ENCODE peak calls at places on chromosomes 11 and 22, in seven cellular contexts. N is GM12878, U is DND-41, V is mesenchymal stem cell, R is Peyer's patch, X is upper lobe of right lung, E is suprapubic skin. Q is an unnamed sample.
A peak's percentile ranks its signal among the peaks of the same experiment; 100 is the strongest.

GRCh38 chr11:120284272-120284671 is 40.8 kb upstream of the TLCD5 start:
- DNase-seq in N (no peak), U (no peak), V (no peak), R (no peak), X (peak; percentile 72), E (no peak), Q (no peak)

GRCh38 chr11:44978961-44979331 is 28.3 kb upstream of the TP53I11 start:
- DNase-seq in N (no peak), U (no peak), V (no peak), R (no peak), X (no peak), E (no peak), Q (no peak)

GRCh38 chr11:106076421-106076922 is 675 bp downstream of the KBTBD3 start:
- DNase-seq in N (no peak), U (no peak), V (no peak), R (no peak), X (no peak), E (no peak), Q (peak; percentile 1)

GRCh38 chr11:111429066-111429506 is 50.0 kb upstream of the POU2AF1 start:
- DNase-seq in N (no peak), U (peak; percentile 62), V (peak; percentile 34), R (peak; percentile 65), X (no peak), E (peak; percentile 87), Q (no peak)

GRCh38 chr11:76208829-76209670 is 2.7 kb upstream of the WNT11 start:
- DNase-seq in N (no peak), U (peak; percentile 21), V (peak; percentile 54), R (peak; percentile 71), X (peak; percentile 90), E (peak; percentile 93), Q (peak; percentile 75)

GRCh38 chr11:60771879-60772525 is 13.1 kb upstream of the MS4A10 start:
- DNase-seq in N (no peak), U (no peak), V (no peak), R (no peak), X (peak; percentile 25), E (no peak), Q (no peak)

GRCh38 chr11:43399983-43400630 is 41.4 kb downstream of the TTC17 start:
- DNase-seq in N (no peak), U (no peak), V (peak; percentile 8), R (no peak), X (no peak), E (no peak), Q (no peak)

GRCh38 chr11:70064011-70064725 is 13.9 kb upstream of the ANO1 start:
- DNase-seq in N (no peak), U (no peak), V (no peak), R (no peak), X (no peak), E (peak; percentile 56), Q (no peak)

GRCh38 chr22:25569983-25570382 is 5.5 kb downstream of the GRK3 start:
- DNase-seq in N (no peak), U (no peak), V (no peak), R (no peak), X (no peak), E (no peak), Q (no peak)

GRCh38 chr22:30005213-30005857 is 74.9 kb upstream of the HORMAD2 start:
- DNase-seq in N (peak; percentile 17), U (peak; percentile 71), V (peak; percentile 74), R (peak; percentile 53), X (peak; percentile 75), E (no peak), Q (peak; percentile 38)

GRCh38 chr11:78459738-78460137 is 42.1 kb upstream of the GAB2 start:
- DNase-seq in N (no peak), U (no peak), V (no peak), R (no peak), X (no peak), E (no peak), Q (no peak)

GRCh38 chr11:104154296-104154695 is 9.7 kb downstream of the PDGFD start:
- DNase-seq in N (no peak), U (no peak), V (no peak), R (no peak), X (no peak), E (no peak), Q (no peak)

GRCh38 chr11:96012086-96012824 is 88.3 kb upstream of the MTMR2 start:
- DNase-seq in N (peak; percentile 96), U (peak; percentile 65), V (peak; percentile 93), R (peak; percentile 57), X (no peak), E (no peak), Q (peak; percentile 59)

GRCh38 chr11:9901931-9902330 is 238.1 kb downstream of the SWAP70 start:
- DNase-seq in N (no peak), U (no peak), V (no peak), R (no peak), X (no peak), E (no peak), Q (no peak)

GRCh38 chr11:9906043-9906791 is 242.3 kb downstream of the SWAP70 start:
- DNase-seq in N (no peak), U (no peak), V (peak; percentile 79), R (no peak), X (no peak), E (no peak), Q (no peak)

GRCh38 chr11:9905562-9905961 is 241.7 kb downstream of the SWAP70 start:
- DNase-seq in N (no peak), U (no peak), V (no peak), R (no peak), X (no peak), E (no peak), Q (no peak)

DNA sequence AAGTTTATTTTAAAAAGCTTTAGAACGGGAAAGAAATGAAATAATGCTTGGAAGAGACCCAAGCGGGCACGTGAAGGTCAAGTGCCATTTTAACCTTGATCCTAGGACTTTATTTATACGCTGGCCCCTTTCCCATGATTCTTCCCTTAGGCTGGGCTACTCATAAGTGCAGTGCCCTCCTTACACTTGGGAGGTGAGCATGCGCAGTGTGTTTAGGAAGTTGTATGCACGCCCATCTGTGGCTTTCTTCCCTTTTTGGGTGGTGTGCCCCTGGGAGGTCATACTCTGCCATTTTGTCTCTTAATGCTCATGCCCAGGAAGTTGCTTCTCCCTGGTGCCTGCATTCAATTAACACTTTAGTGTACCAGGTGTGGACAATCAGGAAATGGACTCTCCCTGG is 239.7 kb downstream of the SWAP70 start:
- DNase-seq in N (no peak), U (no peak), V (no peak), R (no peak), X (no peak), E (no peak), Q (no peak)
- H3K27ac ChIP-seq in N (no peak overlapping the region), U (no peak overlapping the region), V (no peak overlapping the region), R (no peak overlapping the region), X (no peak overlapping the region), E (no peak overlapping the region), Q (no peak overlapping the region)

GRCh38 chr11:117828641-117829368 is 4.3 kb upstream of the FXYD2 start:
- DNase-seq in N (no peak), U (peak; percentile 99), V (peak; percentile 91), R (peak; percentile 41), X (peak; percentile 69), E (peak; percentile 78), Q (peak; percentile 67)
- H3K4me3 ChIP-seq in N (no peak overlapping the region), U (no peak overlapping the region), V (no peak overlapping the region), R (no peak overlapping the region), X (no peak overlapping the region), E (no peak overlapping the region), Q (no peak overlapping the region)

DNA sequence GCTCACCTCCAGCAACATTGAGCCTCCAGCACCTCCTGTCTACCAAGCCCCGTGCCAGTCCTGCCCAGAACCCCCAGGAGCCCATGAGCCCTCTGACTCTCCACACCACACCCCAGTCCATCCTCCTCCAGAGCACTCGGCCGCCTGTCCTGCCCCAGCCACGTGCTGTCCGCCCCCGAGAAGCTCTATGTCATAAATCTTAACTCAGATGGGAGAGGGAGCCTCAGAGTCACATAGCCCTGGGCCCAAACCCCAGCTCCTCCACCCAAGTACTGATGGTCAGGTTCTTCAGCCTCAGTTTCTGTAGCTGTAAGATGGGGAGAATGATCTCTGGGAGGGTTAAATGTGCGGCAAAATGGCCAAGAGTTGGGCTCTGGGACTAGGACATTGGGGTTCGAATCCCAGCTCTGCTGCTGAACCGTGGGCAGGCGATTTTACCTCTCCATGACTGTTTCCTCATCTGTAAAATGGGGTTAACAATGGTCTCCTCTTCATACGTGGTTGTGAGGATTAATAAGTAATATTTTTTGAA is 27.8 kb downstream of the CYTH4 start:
- DNase-seq in N (no peak), U (no peak), V (no peak), R (no peak), X (no peak), E (no peak), Q (no peak)
- H3K4me1 ChIP-seq in N (peaks cover 80% of the 10 kb centered on the region), U (peaks cover 56% of the 10 kb centered on the region), V (peaks cover 63% of the 10 kb centered on the region), R (peaks cover 47% of the 10 kb centered on the region), X (peaks cover 55% of the 10 kb centered on the region), E (peaks cover 31% of the 10 kb centered on the region), Q (peaks cover 72% of the 10 kb centered on the region)

GRCh38 chr11:67463186-67463585 is 5.9 kb downstream of the TMEM134 start:
- DNase-seq in N (no peak), U (no peak), V (no peak), R (no peak), X (no peak), E (no peak), Q (no peak)

GRCh38 chr11:67465190-67465522 is 3.9 kb downstream of the TMEM134 start:
- DNase-seq in N (no peak), U (no peak), V (peak; percentile 4), R (no peak), X (no peak), E (no peak), Q (no peak)

GRCh38 chr11:67466367-67466766 is 2.7 kb downstream of the TMEM134 start:
- DNase-seq in N (no peak), U (no peak), V (no peak), R (no peak), X (no peak), E (no peak), Q (no peak)

GRCh38 chr11:67464411-67465189 is 4.5 kb downstream of the TMEM134 start:
- DNase-seq in N (peak; percentile 65), U (peak; percentile 94), V (peak; percentile 66), R (peak; percentile 96), X (peak; percentile 96), E (peak; percentile 96), Q (peak; percentile 90)

DNA sequence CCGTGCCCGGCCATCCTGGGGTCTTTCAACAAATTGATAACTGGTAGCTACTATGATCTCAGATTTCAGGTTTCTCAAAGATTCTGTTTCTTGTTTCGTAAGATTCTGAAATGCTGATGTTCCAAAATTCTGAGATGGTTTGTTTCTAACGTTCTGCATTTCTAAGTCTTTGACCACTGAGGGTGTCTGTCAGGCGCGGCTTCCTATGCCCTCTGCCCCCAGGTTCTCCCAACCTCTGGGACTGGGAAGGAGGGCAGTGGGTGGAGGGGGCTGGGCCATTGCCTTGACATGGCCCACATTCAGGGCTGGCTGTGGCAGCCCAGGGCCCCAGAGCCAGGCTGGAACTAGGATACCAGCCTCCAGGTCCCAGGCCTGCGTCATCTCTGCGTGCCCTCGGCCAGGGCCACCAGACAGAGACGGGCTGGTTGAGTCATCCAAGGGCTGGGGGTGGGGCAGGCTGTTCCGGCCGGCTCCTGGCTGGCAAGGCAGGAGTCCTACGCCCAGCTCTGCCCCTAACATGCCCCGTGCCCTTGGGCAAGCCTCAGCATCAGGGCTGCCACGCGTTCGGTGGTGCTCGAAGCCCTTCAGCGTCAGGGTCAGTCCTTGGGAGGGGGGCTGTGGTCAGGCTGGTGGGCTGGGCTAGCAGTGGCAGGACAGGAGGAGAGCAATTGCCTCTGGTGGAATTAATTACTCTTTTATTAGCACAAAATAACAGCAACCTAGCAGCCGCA is 5.2 kb downstream of the TMEM134 start:
- DNase-seq in N (no peak), U (no peak), V (peak; percentile 43), R (no peak), X (peak; percentile 88), E (peak; percentile 87), Q (no peak)
- H3K27ac ChIP-seq in N (peak overlapping the region; percentile 77), U (peak overlapping the region; percentile 97), V (peak overlapping the region; percentile 26), R (peak overlapping the region; percentile 98), X (peak overlapping the region; percentile 92), E (peak overlapping the region; percentile 86), Q (peak overlapping the region; percentile 78)

GRCh38 chr11:73048446-73048845 is 93.7 kb downstream of the FCHSD2 start:
- DNase-seq in N (no peak), U (no peak), V (no peak), R (no peak), X (no peak), E (no peak), Q (no peak)
- H3K4me3 ChIP-seq in N (peak overlapping the region; percentile 40), U (no peak overlapping the region), V (no peak overlapping the region), R (no peak overlapping the region), X (no peak overlapping the region), E (no peak overlapping the region), Q (no peak overlapping the region)

Q was measured in CD8-positive, alpha-beta memory T cell.